ENCODE peak calls at places on chromosomes 11 and 22, in eight cellular contexts. R, U, H, X, G, P, E and T are unnamed samples. For H3K36me3, the result is how much of the 10 kb centered on the place peaks cover.

GRCh38 chr11:69460540-69461257 is 20.8 kb upstream of the LINC01488 start:
- DNase-seq in R (no peak), U (no peak), H (no peak), X (no peak), G (no peak), P (peak), E (no peak), T (no peak)

GRCh38 chr11:111977141-111978027 is 40.2 kb downstream of the DIXDC1 start:
- DNase-seq in R (peak), U (peak), H (peak), X (peak), G (peak), P (peak), E (no peak), T (no peak)

GRCh38 chr11:12083380-12083779 is 27.0 kb upstream of the MICAL2 start:
- DNase-seq in R (no peak), U (no peak), H (no peak), X (no peak), G (no peak), P (no peak), E (no peak), T (no peak)

GRCh38 chr11:44751066-44751465 is 24.3 kb downstream of the TSPAN18 start:
- DNase-seq in R (no peak), U (no peak), H (no peak), X (no peak), G (no peak), P (no peak), E (no peak), T (no peak)

GRCh38 chr22:28802595-28803087 is 2.3 kb upstream of the XBP1 start:
- DNase-seq in R (no peak), U (no peak), H (no peak), X (no peak), G (no peak), P (no peak), E (peak), T (no peak)

GRCh38 chr22:37775785-37776638 is 31.7 kb upstream of the GCAT start:
- DNase-seq in R (no peak), U (no peak), H (no peak), X (no peak), G (no peak), P (peak), E (no peak), T (no peak)

GRCh38 chr11:36098046-36098445 is 154.2 kb downstream of the LDLRAD3 start:
- DNase-seq in R (no peak), U (no peak), H (no peak), X (no peak), G (no peak), P (no peak), E (no peak), T (no peak)

GRCh38 chr22:32269316-32269715 is 14.2 kb upstream of the SLC5A4 start:
- DNase-seq in R (no peak), U (no peak), H (no peak), X (no peak), G (no peak), P (no peak), E (no peak), T (no peak)

GRCh38 chr11:78244080-78244479 is 55.4 kb downstream of the USP35 start:
- DNase-seq in R (no peak), U (no peak), H (no peak), X (no peak), G (no peak), P (no peak), E (no peak), T (no peak)

GRCh38 chr11:18706330-18707243 is 8.0 kb downstream of the TMEM86A start:
- DNase-seq in R (peak), U (peak), H (peak), X (no peak), G (peak), P (no peak), E (peak), T (no peak)

GRCh38 chr11:37712246-37712645 is 1114.2 kb upstream of the RAG2 start:
- DNase-seq in R (no peak), U (no peak), H (no peak), X (no peak), G (no peak), P (peak), E (no peak), T (no peak)

GRCh38 chr11:8810331-8811301 is 100.4 kb upstream of the AKIP1 start:
- DNase-seq in R (peak), U (peak), H (peak), X (peak), G (peak), P (peak), E (no peak), T (peak)

GRCh38 chr22:46220921-46221320 is 29.2 kb downstream of the CDPF1 start:
- DNase-seq in R (no peak), U (no peak), H (no peak), X (no peak), G (no peak), P (no peak), E (no peak), T (no peak)

GRCh38 chr22:31148953-31149627 is 8.8 kb upstream of the PLA2G3 start:
- DNase-seq in R (peak), U (peak), H (peak), X (peak), G (no peak), P (peak), E (peak), T (no peak)

GRCh38 chr11:119371778-119372182 is 9.7 kb downstream of the USP2 start:
- DNase-seq in R (no peak), U (no peak), H (peak), X (peak), G (no peak), P (peak), E (peak), T (no peak)

GRCh38 chr11:69915151-69915500 is 95.9 kb upstream of the FGF3 start:
- DNase-seq in R (no peak), U (no peak), H (no peak), X (no peak), G (no peak), P (peak), E (no peak), T (peak)

GRCh38 chr11:69878927-69879733 is 59.9 kb upstream of the FGF3 start:
- DNase-seq in R (no peak), U (no peak), H (peak), X (peak), G (no peak), P (no peak), E (no peak), T (no peak)

GRCh38 chr11:68353669-68354068 is 41.3 kb downstream of the LRP5 start:
- DNase-seq in R (no peak), U (no peak), H (no peak), X (peak), G (no peak), P (no peak), E (no peak), T (no peak)

GRCh38 chr11:117877120-117877784 is 794 bp upstream of the FXYD6 start:
- DNase-seq in R (no peak), U (no peak), H (no peak), X (no peak), G (no peak), P (no peak), E (no peak), T (no peak)

GRCh38 chr22:30701872-30702271 is 7.2 kb downstream of the OSBP2 start:
- DNase-seq in R (no peak), U (no peak), H (no peak), X (no peak), G (no peak), P (peak), E (no peak), T (no peak)

GRCh38 chr22:17920145-17920605 is 104.2 kb downstream of the MICAL3 start:
- DNase-seq in R (no peak), U (peak), H (peak), X (no peak), G (no peak), P (no peak), E (no peak), T (no peak)

GRCh38 chr11:118581057-118581456 is 8.8 kb downstream of the ARCN1 start:
- DNase-seq in R (no peak), U (no peak), H (no peak), X (no peak), G (no peak), P (no peak), E (no peak), T (no peak)

GRCh38 chr11:103927535-103927934 is 108.9 kb upstream of the DDI1 start:
- DNase-seq in R (no peak), U (no peak), H (no peak), X (no peak), G (no peak), P (peak), E (peak), T (no peak)

GRCh38 chr11:117564321-117564720 is 232.7 kb downstream of the DSCAML1 start:
- DNase-seq in R (no peak), U (no peak), H (no peak), X (peak), G (no peak), P (no peak), E (no peak), T (no peak)

GRCh38 chr22:22235564-22235963 is 9.0 kb upstream of the VPREB1 start:
- DNase-seq in R (peak), U (no peak), H (no peak), X (no peak), G (no peak), P (peak), E (peak), T (no peak)

GRCh38 chr11:44746894-44747293 is 20.1 kb downstream of the TSPAN18 start:
- DNase-seq in R (no peak), U (no peak), H (peak), X (no peak), G (no peak), P (no peak), E (no peak), T (no peak)

GRCh38 chr11:848380-848931 is 5.8 kb downstream of the TSPAN4 start:
- DNase-seq in R (peak), U (peak), H (no peak), X (peak), G (no peak), P (no peak), E (peak), T (no peak)
- H3K4me3 ChIP-seq in R (no peak), U (no peak), H (no peak), X (no peak), G (peak), P (no peak), E (peak), T (no peak)

GRCh38 chr11:77113382-77114088 is 10.9 kb downstream of the OMP start:
- DNase-seq in R (peak), U (peak), H (no peak), X (no peak), G (no peak), P (peak), E (peak), T (no peak)
- TF ChIP-seq CTCF in R (peak), U (no peak), H (peak), X (peak), G (peak), P (peak), E (peak), T (peak)

GRCh38 chr11:124446926-124447325 is 1.4 kb upstream of the OR8B8 start:
- DNase-seq in R (no peak), U (no peak), H (no peak), X (no peak), G (no peak), P (no peak), E (no peak), T (no peak)
- H3K36me3 ChIP-seq in R (under half), U (under half), H (under half), X (under half), G (under half), P (under half), E (under half), T (under half)

GRCh38 chr11:122101625-122102291 is 14.3 kb downstream of the BLID start:
- DNase-seq in R (peak), U (no peak), H (peak), X (no peak), G (peak), P (no peak), E (no peak), T (no peak)
- H3K4me3 ChIP-seq in R (no peak), U (peak), H (peak), X (peak), G (peak), P (no peak), E (no peak), T (no peak)

DNA sequence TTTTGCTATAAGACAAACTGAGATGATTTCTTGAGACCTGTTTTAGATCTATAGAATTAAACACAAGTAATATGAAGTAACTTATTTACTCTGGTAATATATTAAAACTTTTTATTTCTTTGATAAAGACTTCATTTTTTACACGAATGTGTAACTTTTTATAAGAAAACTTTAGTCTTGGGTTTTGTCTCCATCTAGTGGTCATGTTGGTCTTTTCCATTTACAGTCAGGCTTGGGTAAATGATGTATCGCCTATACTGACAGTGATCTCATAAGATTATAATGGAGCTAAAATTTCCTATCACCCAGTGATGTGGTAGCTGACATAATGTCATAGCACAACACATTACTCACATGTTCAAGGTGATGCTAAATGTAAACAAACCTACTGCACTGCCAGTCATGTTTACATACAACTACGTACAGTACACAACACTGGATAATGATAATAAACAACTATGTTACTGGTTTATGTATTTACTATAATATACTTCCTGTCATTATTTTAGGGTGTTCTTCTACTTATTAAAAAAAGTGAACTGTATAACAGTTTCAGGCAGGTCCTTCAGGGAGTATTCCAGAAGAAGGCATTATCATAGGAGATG is 7.5 kb upstream of the C11orf97 start:
- DNase-seq in R (no peak), U (no peak), H (no peak), X (no peak), G (no peak), P (peak), E (peak), T (no peak)
- TF ChIP-seq CTCF in R (peak), U (no peak), H (peak), X (peak), G (peak), P (peak), E (peak), T (peak)

GRCh38 chr22:49820984-49821383 is 6.7 kb downstream of the BRD1 start:
- DNase-seq in R (no peak), U (no peak), H (no peak), X (no peak), G (no peak), P (no peak), E (no peak), T (no peak)

GRCh38 chr22:49824185-49824925 is 3.3 kb downstream of the BRD1 start:
- DNase-seq in R (no peak), U (no peak), H (no peak), X (no peak), G (no peak), P (no peak), E (no peak), T (no peak)

GRCh38 chr22:49824936-49825335 is 2.7 kb downstream of the BRD1 start:
- DNase-seq in R (no peak), U (no peak), H (no peak), X (no peak), G (no peak), P (no peak), E (no peak), T (no peak)

GRCh38 chr22:49825436-49825835 is 2.2 kb downstream of the BRD1 start:
- DNase-seq in R (no peak), U (no peak), H (no peak), X (no peak), G (no peak), P (peak), E (no peak), T (no peak)

DNA sequence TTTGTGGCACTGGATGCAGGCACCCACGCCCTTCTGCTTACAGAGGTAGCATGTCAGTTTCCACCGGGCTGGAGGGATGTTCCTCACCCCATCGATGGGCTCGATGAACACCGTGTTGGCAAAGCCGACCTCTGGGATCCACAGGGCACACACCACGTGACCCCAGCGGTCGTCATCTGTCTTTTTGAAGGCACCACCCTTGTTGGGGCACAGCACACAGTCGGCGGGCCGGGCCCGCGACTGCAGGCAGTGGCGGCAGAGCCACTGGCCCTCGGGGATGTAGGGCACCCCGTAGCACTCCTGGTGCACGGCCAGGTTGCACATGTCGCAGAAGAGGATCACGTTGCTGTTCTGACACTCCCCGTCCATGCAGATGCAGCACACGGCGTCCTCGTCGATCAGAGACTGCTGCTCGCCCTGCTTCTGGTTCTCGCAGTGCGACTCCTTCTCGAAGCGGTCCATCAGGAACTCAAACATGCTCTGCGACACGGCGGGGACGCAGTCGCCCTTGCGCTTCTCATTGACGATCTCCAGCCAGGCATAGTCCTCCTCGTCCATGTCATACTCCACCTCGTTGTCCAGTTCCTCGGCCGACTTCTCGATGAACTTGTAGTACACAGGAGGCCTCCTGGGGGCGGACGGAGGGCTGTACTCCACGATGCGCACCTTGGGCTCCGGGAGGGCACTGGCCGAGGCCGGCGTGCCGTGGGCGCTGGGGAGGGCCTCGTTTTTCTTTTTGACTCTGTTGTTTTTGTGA is 4.2 kb downstream of the BRD1 start:
- DNase-seq in R (no peak), U (no peak), H (no peak), X (no peak), G (no peak), P (no peak), E (no peak), T (no peak)
- H3K36me3 ChIP-seq in R (under half), U (half or more), H (under half), X (half or more), G (under half), P (under half), E (half or more), T (half or more)

DNA sequence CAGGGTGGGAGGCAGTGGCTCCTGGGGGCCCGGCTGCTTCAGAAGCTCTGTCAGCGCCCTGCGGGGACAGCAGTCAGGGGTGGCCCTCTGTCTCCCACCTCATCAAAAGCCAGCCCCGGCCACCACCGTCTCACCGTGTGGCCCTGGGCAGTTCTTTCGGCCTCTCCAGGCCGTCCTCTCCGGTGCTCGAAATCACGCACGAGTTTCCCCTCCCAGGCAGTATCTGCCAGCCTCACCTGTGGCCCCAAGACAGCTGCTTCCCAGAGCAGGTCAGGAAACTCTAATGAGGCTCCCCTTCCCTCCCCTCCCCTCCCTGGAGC is 3.6 kb downstream of the SHISA8 start:
- DNase-seq in R (no peak), U (no peak), H (no peak), X (no peak), G (no peak), P (no peak), E (no peak), T (no peak)
- H3K4me3 ChIP-seq in R (no peak), U (no peak), H (no peak), X (no peak), G (peak), P (no peak), E (no peak), T (no peak)

GRCh38 chr22:25546242-25546641 is 18.2 kb upstream of the GRK3 start:
- DNase-seq in R (no peak), U (no peak), H (no peak), X (no peak), G (no peak), P (no peak), E (no peak), T (no peak)

GRCh38 chr22:25542720-25543402 is 21.6 kb upstream of the GRK3 start:
- DNase-seq in R (no peak), U (no peak), H (no peak), X (no peak), G (no peak), P (no peak), E (no peak), T (no peak)

GRCh38 chr22:25545117-25545516 is 19.4 kb upstream of the GRK3 start:
- DNase-seq in R (no peak), U (no peak), H (no peak), X (no peak), G (no peak), P (no peak), E (no peak), T (no peak)

GRCh38 chr22:25546751-25547150 is 17.7 kb upstream of the GRK3 start:
- DNase-seq in R (no peak), U (no peak), H (no peak), X (no peak), G (no peak), P (no peak), E (no peak), T (no peak)

DNA sequence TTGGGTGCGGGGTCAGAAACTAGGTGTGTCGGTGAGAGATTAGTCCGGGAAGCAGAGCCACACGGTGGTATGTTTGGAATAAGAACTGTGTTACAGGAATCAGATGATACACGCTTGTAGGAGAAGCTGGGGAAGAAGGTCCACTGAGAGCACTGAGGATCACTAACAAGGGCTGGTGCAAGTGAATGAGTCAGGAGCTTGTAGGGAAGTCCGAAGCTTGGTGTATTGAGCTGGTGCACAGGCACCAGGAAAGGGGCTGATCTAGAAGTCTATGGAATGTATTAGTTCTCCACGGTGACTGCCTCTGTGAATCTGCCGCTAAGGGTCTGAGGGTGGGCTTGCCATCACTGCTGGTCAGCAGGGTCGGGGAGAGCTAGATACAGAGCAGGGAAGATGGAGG is 18.8 kb upstream of the GRK3 start:
- DNase-seq in R (no peak), U (no peak), H (no peak), X (no peak), G (no peak), P (no peak), E (no peak), T (no peak)
- TF ChIP-seq CTCF in R (no peak), U (no peak), H (no peak), X (no peak), G (no peak), P (no peak), E (no peak), T (no peak)

GRCh38 chr11:57699813-57700212 is 12.2 kb downstream of the MED19 start:
- DNase-seq in R (no peak), U (no peak), H (no peak), X (no peak), G (no peak), P (no peak), E (no peak), T (no peak)
- H3K36me3 ChIP-seq in R (half or more), U (half or more), H (under half), X (half or more), G (half or more), P (half or more), E (half or more), T (half or more)

DNA sequence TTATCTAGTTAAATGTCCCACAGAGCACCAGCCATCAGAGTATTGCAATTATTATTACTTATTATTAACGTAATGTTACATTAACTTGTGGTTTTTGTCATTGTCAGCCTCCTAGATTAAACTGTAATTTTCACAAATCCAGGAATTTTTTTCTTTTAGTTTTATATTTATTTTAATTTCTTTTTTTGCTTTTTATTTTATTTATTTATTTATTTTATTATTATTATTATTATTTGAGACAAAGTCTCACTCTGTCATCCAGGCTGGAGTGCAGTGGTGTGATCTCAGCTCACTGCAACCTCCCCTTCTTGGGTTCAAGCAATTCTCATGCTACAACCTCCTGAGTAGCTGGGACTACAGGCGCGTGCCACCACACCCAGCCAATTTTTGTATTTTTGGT is 202.9 kb upstream of the LUZP2 start:
- DNase-seq in R (no peak), U (no peak), H (no peak), X (no peak), G (no peak), P (no peak), E (no peak), T (no peak)
- H3K4me3 ChIP-seq in R (no peak), U (no peak), H (no peak), X (no peak), G (no peak), P (no peak), E (no peak), T (no peak)